ENCODE peak calls at places on chromosomes 1 and 21, in four cellular contexts. U is GM12878, D is heart left ventricle, Y is A549. S is an unnamed sample.

GRCh38 chr1:173330149-173330951 is 123.2 kb upstream of the TNFSF4 start:
- DNase-seq in U (no peak), D (no peak), Y (peak), S (no peak)

GRCh38 chr1:43143441-43143888 is 28.6 kb downstream of the EBNA1BP2 start:
- DNase-seq in U (no peak), D (no peak), Y (peak), S (no peak)

GRCh38 chr1:47434051-47434842 is 3.6 kb upstream of the FOXD2 start:
- DNase-seq in U (no peak), D (peak), Y (no peak), S (no peak)

GRCh38 chr1:152130186-152130585 is 14.9 kb upstream of the TCHH start:
- DNase-seq in U (no peak), D (no peak), Y (no peak), S (no peak)

GRCh38 chr1:226736908-226737818 is 1.9 kb downstream of the ITPKB start:
- DNase-seq in U (no peak), D (peak), Y (no peak), S (peak)

GRCh38 chr1:48776400-48777218 is at the start of gene BEND5:
- DNase-seq in U (no peak), D (peak), Y (no peak), S (no peak)

GRCh38 chr1:181739214-181739613 is 255.9 kb downstream of the CACNA1E start:
- DNase-seq in U (no peak), D (no peak), Y (no peak), S (no peak)

GRCh38 chr1:62144238-62144831 is 50.3 kb upstream of the L1TD1 start:
- DNase-seq in U (no peak), D (no peak), Y (peak), S (no peak)

GRCh38 chr1:155082301-155082940 is 3.8 kb downstream of the EFNA3 start:
- DNase-seq in U (no peak), D (no peak), Y (no peak), S (no peak)

GRCh38 chr1:80375662-80376061 is 1369.1 kb upstream of the ADGRL4 start:
- DNase-seq in U (no peak), D (no peak), Y (peak), S (no peak)

GRCh38 chr1:223189903-223190724 is 47.1 kb upstream of the TLR5 start:
- DNase-seq in U (peak), D (no peak), Y (no peak), S (no peak)

GRCh38 chr1:8856689-8857412 is 21.6 kb downstream of the ENO1 start:
- DNase-seq in U (no peak), D (no peak), Y (no peak), S (no peak)

GRCh38 chr1:51330331-51331201 is at the start of gene TTC39A:
- DNase-seq in U (no peak), D (no peak), Y (no peak), S (no peak)

GRCh38 chr1:162136760-162137537 is 67.5 kb downstream of the NOS1AP start:
- DNase-seq in U (no peak), D (no peak), Y (peak), S (no peak)

GRCh38 chr1:70458120-70458519 is 47.1 kb downstream of the CTH start:
- DNase-seq in U (no peak), D (no peak), Y (no peak), S (no peak)

GRCh38 chr1:56194911-56195310 is 384.5 kb downstream of the PLPP3 start:
- DNase-seq in U (no peak), D (no peak), Y (no peak), S (no peak)

GRCh38 chr1:70504176-70504820 is 93.2 kb downstream of the CTH start:
- DNase-seq in U (peak), D (no peak), Y (peak), S (no peak)

GRCh38 chr21:16071082-16071481 is 341.3 kb downstream of the USP25 start:
- DNase-seq in U (no peak), D (no peak), Y (no peak), S (no peak)

GRCh38 chr1:236066828-236067386 is 2.0 kb upstream of the NID1 start:
- DNase-seq in U (peak), D (peak), Y (no peak), S (no peak)

GRCh38 chr1:40308036-40308727 is 8.9 kb downstream of the COL9A2 start:
- DNase-seq in U (no peak), D (no peak), Y (no peak), S (no peak)

GRCh38 chr1:147598631-147599361 is 57.5 kb downstream of the BCL9 start:
- DNase-seq in U (no peak), D (peak), Y (no peak), S (peak)

GRCh38 chr1:36367798-36368197 is 17.9 kb downstream of the STK40 start:
- DNase-seq in U (no peak), D (no peak), Y (no peak), S (no peak)

GRCh38 chr1:15115542-15116330 is 37.8 kb upstream of the TMEM51 start:
- DNase-seq in U (no peak), D (no peak), Y (no peak), S (no peak)

GRCh38 chr1:219847215-219847855 is 81.0 kb downstream of the SLC30A10 start:
- DNase-seq in U (no peak), D (no peak), Y (no peak), S (no peak)

GRCh38 chr1:147545133-147545532 is 3.8 kb downstream of the BCL9 start:
- DNase-seq in U (peak), D (peak), Y (no peak), S (peak)

GRCh38 chr1:17553970-17554369 is 14.5 kb downstream of the ARHGEF10L start:
- DNase-seq in U (peak), D (no peak), Y (peak), S (no peak)

GRCh38 chr1:71869326-71869725 is 413.0 kb downstream of the NEGR1 start:
- DNase-seq in U (no peak), D (no peak), Y (no peak), S (no peak)

GRCh38 chr1:14220811-14221210 is 377.7 kb upstream of the KAZN start:
- DNase-seq in U (no peak), D (no peak), Y (no peak), S (no peak)

GRCh38 chr1:156282479-156283222 is at the start of gene SMG5:
- DNase-seq in U (peak), D (peak), Y (peak), S (peak)
- TF ChIP-seq POLR2A in U (peak), D (peak), Y (peak), S (peak)

DNA sequence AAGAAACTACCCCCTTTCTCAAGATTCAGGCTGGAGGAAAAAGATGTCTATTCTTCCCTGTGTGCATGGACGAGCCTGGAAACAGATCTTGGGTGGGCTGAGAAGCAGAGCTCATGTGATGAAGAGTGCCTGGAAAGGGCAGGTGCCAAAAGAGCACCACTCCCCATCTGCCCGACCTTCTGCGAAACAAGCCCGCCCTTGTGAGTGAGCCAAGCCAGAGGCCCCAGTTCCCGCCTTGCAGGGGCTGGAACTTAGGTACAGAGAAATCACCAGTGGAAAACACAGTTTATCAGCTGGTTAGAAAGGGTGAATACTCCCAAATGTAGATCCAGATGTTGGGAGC is 26.7 kb upstream of the A3GALT2 start:
- DNase-seq in U (no peak), D (no peak), Y (peak), S (no peak)
- H3K4me3 ChIP-seq in U (peak), D (peak), Y (peak), S (peak)

DNA sequence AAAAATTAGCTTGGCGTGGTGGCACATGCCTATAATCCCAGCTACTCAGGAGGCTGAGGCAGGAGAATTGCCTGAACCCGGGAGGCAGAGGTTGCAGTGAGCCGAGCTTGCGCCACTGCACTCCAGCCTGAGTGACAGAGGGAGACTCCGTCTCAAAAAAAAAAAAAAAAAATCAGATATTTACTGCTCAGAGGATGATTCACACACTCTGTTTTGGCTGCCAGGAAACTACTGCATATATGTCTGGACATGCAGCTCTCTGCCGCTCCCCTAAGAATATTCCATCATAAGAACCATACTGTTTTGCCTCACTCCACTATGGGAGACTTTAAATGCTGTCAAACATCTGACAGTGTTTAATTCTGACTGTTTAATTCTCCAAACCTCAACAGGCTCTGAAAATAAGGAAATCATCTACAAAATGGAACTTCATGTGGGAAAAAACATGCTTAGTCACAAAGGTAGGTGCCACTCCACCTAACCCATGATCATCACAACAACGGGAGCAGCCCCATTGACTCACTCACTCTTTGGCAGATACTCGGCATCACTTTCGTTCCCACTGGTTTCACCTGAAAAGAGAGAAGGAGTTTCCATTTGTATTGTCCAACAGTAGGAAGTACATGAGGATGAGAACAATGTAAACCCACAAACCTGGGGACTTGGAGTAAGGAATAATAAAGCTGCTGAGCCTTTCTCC is 29.3 kb upstream of the BCAS2 start:
- DNase-seq in U (no peak), D (no peak), Y (peak), S (no peak)
- TF ChIP-seq POLR2A in U (no peak), D (no peak), Y (no peak), S (no peak)

DNA sequence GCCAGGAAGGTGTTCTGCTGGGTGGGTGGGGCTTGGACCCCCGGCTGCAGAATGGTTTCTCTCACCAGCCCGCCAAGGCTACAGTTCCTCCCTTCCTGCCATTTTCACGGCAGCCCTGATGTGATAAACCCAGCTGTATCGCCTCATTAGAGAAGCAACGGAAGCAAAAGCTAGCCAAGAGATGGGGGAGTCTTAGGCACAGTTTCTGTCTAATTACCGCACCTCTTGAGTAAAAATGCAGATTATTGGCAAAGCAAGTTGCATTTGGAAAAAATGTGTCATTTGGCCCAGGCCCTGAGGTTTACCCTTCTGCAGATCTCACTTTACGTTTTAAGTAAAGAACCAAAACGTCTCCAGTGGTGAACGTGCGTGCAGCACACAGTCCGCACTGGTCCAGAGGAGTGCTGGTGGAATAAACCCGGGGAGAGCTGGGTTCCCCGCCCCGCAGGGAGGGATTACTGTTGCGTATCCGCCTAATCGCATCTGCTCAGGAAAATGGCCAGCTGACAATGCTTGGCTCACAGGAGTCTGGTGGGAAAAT is 109.9 kb downstream of the GALNT2 start:
- DNase-seq in U (no peak), D (peak), Y (no peak), S (peak)
- H3K4me3 ChIP-seq in U (no peak), D (peak), Y (no peak), S (peak)

GRCh38 chr1:44679468-44679867 is 5.0 kb downstream of the ARMH1 start:
- DNase-seq in U (no peak), D (no peak), Y (no peak), S (no peak)

GRCh38 chr1:44678626-44679025 is 4.1 kb downstream of the ARMH1 start:
- DNase-seq in U (no peak), D (no peak), Y (no peak), S (no peak)

GRCh38 chr1:44677201-44677520 is 2.6 kb downstream of the ARMH1 start:
- DNase-seq in U (no peak), D (no peak), Y (peak), S (no peak)

GRCh38 chr1:44676484-44677200 is 2.1 kb downstream of the ARMH1 start:
- DNase-seq in U (no peak), D (no peak), Y (peak), S (no peak)

GRCh38 chr1:44678120-44678519 is 3.6 kb downstream of the ARMH1 start:
- DNase-seq in U (no peak), D (no peak), Y (no peak), S (no peak)
- TF ChIP-seq POLR2A in U (no peak), D (no peak), Y (no peak), S (no peak)

GRCh38 chr1:34743775-34744174 is 11.1 kb upstream of the GJB5 start:
- DNase-seq in U (no peak), D (no peak), Y (no peak), S (no peak)
- H3K4me3 ChIP-seq in U (no peak), D (no peak), Y (no peak), S (no peak)

DNA sequence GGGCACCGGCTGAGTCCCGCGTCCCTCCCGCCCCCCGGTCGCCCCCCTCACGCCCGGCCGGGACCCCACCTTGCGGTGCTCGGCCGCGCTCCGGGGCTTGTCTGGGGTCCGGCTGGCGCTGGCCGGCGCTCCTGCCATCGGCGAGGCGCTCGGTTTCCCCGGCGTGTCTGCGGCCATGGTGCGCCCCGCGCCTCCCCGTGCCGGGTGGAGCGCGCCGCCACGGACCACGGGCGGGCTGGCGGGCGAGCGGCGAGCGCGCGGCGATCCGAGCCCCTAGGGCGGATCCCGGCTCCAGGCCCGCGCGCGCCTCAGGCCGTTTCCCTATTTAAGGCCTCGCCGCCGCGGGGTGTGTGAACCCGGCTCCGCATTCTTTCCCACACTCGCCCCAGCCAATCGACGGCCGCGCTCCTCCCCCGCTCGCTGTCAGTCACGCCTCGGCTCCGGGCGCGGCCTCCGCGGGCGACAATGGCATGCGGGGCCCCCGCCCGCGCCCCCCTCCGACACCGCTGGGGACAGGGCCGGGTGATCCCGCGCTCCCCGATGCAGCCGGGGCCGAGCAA is at the start of gene HES4:
- DNase-seq in U (no peak), D (peak), Y (peak), S (peak)
- TF ChIP-seq POLR2A in U (peak), D (peak), Y (peak), S (peak)

GRCh38 chr1:93679546-93679945 is 2.1 kb downstream of the BCAR3 start:
- DNase-seq in U (no peak), D (no peak), Y (no peak), S (no peak)
- H3K4me3 ChIP-seq in U (no peak), D (no peak), Y (peak), S (no peak)

S was measured in gastrocnemius medialis.